ENCODE peak calls at places on chromosome 18, in four cellular contexts. O is kidney tubule cell, Z is colonic mucosa, R is HEK293T. H is an unnamed sample.

GRCh38 chr18:45255142-45255890 is 360.0 kb upstream of the SLC14A2 start:
- DNase-seq in O (peak; percentile 69), Z (no peak), R (no peak), H (peak; percentile 21)

GRCh38 chr18:32769242-32770180 is 3.3 kb downstream of the KLHL14 start:
- DNase-seq in O (no peak), Z (peak; percentile 16), R (no peak), H (peak; percentile 89)

GRCh38 chr18:59835656-59836379 is 64.0 kb upstream of the PMAIP1 start:
- DNase-seq in O (no peak), Z (no peak), R (no peak), H (peak; percentile 64)

GRCh38 chr18:26747131-26747475 is 118.4 kb downstream of the AQP4 start:
- DNase-seq in O (peak; percentile 59), Z (no peak), R (no peak), H (no peak)

GRCh38 chr18:62999921-63000320 is 284.6 kb downstream of the PHLPP1 start:
- DNase-seq in O (no peak), Z (no peak), R (no peak), H (no peak)

GRCh38 chr18:7576685-7577084 is 9.6 kb downstream of the PTPRM start:
- DNase-seq in O (peak; percentile 66), Z (no peak), R (no peak), H (no peak)

GRCh38 chr18:41881285-41881684 is 73.7 kb upstream of the PIK3C3 start:
- DNase-seq in O (peak; percentile 73), Z (no peak), R (no peak), H (no peak)

GRCh38 chr18:10926565-10927194 is 222.7 kb downstream of the PIEZO2 start:
- DNase-seq in O (peak; percentile 57), Z (no peak), R (no peak), H (peak; percentile 67)

GRCh38 chr18:62788111-62788510 is 72.8 kb downstream of the PHLPP1 start:
- DNase-seq in O (no peak), Z (no peak), R (no peak), H (peak; percentile 27)